ENCODE peak calls at places on chromosomes 3 and 15, in six cellular contexts. L, X, W, J, F and C are unnamed samples.

GRCh38 chr15:56244811-56245576 is 1.3 kb upstream of the RFX7 start:
- DNase-seq in J (peak; percentile 66), L (no peak), W (no peak), F (peak; percentile 50), X (no peak), C (no peak)

GRCh38 chr15:56205061-56205876 is 38.4 kb downstream of the RFX7 start:
- DNase-seq in J (no peak), L (peak; percentile 39), F (no peak), X (peak; percentile 68), W (no peak), C (peak; percentile 12)

GRCh38 chr3:12724794-12725193 is 34.3 kb downstream of the TMEM40 start:
- DNase-seq in W (no peak), J (no peak), X (no peak), F (no peak), L (no peak), C (no peak)

GRCh38 chr3:186807231-186807630 is 949 bp upstream of the RFC4 start:
- DNase-seq in W (no peak), J (no peak), F (no peak), L (no peak), X (no peak), C (no peak)

GRCh38 chr3:183278479-183279088 is 25.5 kb downstream of the B3GNT5 start:
- DNase-seq in W (no peak), X (peak; percentile 84), J (no peak), F (no peak), L (no peak), C (no peak)

GRCh38 chr3:13021141-13021933 is 51.9 kb downstream of the IQSEC1 start:
- DNase-seq in J (no peak), X (no peak), L (no peak), W (no peak), F (no peak), C (no peak)

GRCh38 chr3:13951184-13951583 is 71.3 kb upstream of the WNT7A start:
- DNase-seq in W (no peak), X (no peak), L (no peak), J (no peak), F (no peak), C (no peak)

GRCh38 chr15:100879461-100880138 is at the start of gene ALDH1A3:
- DNase-seq in L (peak; percentile 71), F (peak; percentile 57), X (no peak), J (no peak), W (peak; percentile 56), C (peak; percentile 33)

GRCh38 chr15:38746211-38746610 is 181.6 kb upstream of the RASGRP1 start:
- DNase-seq in X (no peak), F (no peak), W (no peak), J (no peak), L (no peak), C (no peak)

GRCh38 chr15:72859023-72859756 is 75.6 kb upstream of the ADPGK start:
- DNase-seq in F (no peak), J (no peak), W (no peak), L (no peak), X (no peak), C (no peak)

GRCh38 chr15:52021128-52021671 is 2.2 kb downstream of the MAPK6 start:
- DNase-seq in L (peak; percentile 92), X (peak; percentile 86), F (no peak), J (no peak), W (peak; percentile 75), C (peak; percentile 81)

GRCh38 chr3:184682671-184683070 is 29.2 kb downstream of the MAGEF1 start:
- DNase-seq in X (no peak), J (peak; percentile 11), F (no peak), L (no peak), W (no peak), C (no peak)

GRCh38 chr3:72432271-72432670 is 416.0 kb downstream of the SHQ1 start:
- DNase-seq in X (no peak), L (no peak), F (no peak), J (no peak), W (no peak), C (no peak)

GRCh38 chr3:100245932-100246331 is 14.9 kb upstream of the TBC1D23 start:
- DNase-seq in J (no peak), X (no peak), F (no peak), W (no peak), L (no peak), C (no peak)

GRCh38 chr3:188832961-188833615 is 338.7 kb upstream of the TPRG1 start:
- DNase-seq in F (no peak), X (peak; percentile 99), W (no peak), J (no peak), L (peak; percentile 44), C (peak; percentile 79)

GRCh38 chr15:50906954-50907865 is 1.3 kb upstream of the AP4E1 start:
- DNase-seq in X (peak; percentile 23), J (no peak), F (no peak), L (no peak), W (no peak), C (no peak)

GRCh38 chr15:97525809-97526208 is 434.7 kb upstream of the ARRDC4 start:
- DNase-seq in J (no peak), X (peak; percentile 52), L (no peak), F (no peak), W (no peak), C (no peak)

GRCh38 chr15:57231559-57231958 is 144.7 kb upstream of the CGNL1 start:
- DNase-seq in J (no peak), X (no peak), F (no peak), L (no peak), W (no peak), C (no peak)

GRCh38 chr15:76330281-76330680 is 6.3 kb upstream of the ISL2 start:
- DNase-seq in W (no peak), X (peak; percentile 43), J (no peak), L (peak; percentile 71), F (no peak), C (no peak)

GRCh38 chr3:131388400-131388799 is 6.8 kb downstream of the NUDT16 start:
- DNase-seq in W (no peak), X (no peak), L (peak; percentile 63), J (no peak), F (no peak), C (no peak)

GRCh38 chr3:130480736-130481135 is 36.2 kb upstream of the COL6A6 start:
- DNase-seq in W (no peak), J (no peak), F (peak; percentile 53), L (peak; percentile 59), X (no peak), C (peak; percentile 5)

GRCh38 chr3:120559228-120560061 is 36.7 kb upstream of the NDUFB4 start:
- DNase-seq in W (peak; percentile 27), L (peak; percentile 70), J (no peak), X (peak; percentile 76), F (peak; percentile 82), C (no peak)

GRCh38 chr3:32238816-32239637 is 547 bp downstream of the CMTM8 start:
- DNase-seq in F (no peak), W (peak; percentile 34), X (peak; percentile 38), L (peak; percentile 33), J (peak; percentile 76), C (no peak)

GRCh38 chr3:76724075-76724474 is 315.8 kb upstream of the ROBO2 start:
- DNase-seq in L (no peak), W (no peak), F (no peak), J (no peak), X (no peak), C (no peak)

GRCh38 chr15:59335197-59335786 is 37.4 kb downstream of the MYO1E start:
- DNase-seq in L (no peak), F (no peak), X (no peak), J (no peak), W (no peak), C (no peak)